ENCODE peak calls at places on chromosomes 4 and X, in six cellular contexts. One of them, this sample, is unnamed.

GRCh38 chr4:66766557-66766956 is 778.7 kb downstream of the CENPC start:
- DNase-seq in GM23338: no peak
- DNase-seq in endodermal cell: peak; percentile 89
- DNase-seq in right atrium auricular region: no peak
- DNase-seq in IMR-90: no peak
- DNase-seq in psoas muscle: no peak
- DNase-seq in this sample: no peak

GRCh38 chr4:56637791-56638190 is 43.3 kb downstream of the HOPX start:
- DNase-seq in right atrium auricular region: no peak
- DNase-seq in endodermal cell: no peak
- DNase-seq in GM23338: no peak
- DNase-seq in IMR-90: no peak
- DNase-seq in psoas muscle: no peak
- DNase-seq in this sample: no peak

GRCh38 chrX:15663439-15663838 is 1.2 kb downstream of the CLTRN start:
- DNase-seq in GM23338: no peak
- DNase-seq in right atrium auricular region: no peak
- DNase-seq in psoas muscle: no peak
- DNase-seq in IMR-90: no peak
- DNase-seq in endodermal cell: no peak
- DNase-seq in this sample: no peak

GRCh38 chr4:108953941-108954340 is 191.1 kb upstream of the ETNPPL start:
- DNase-seq in right atrium auricular region: no peak
- DNase-seq in psoas muscle: no peak
- DNase-seq in IMR-90: no peak
- DNase-seq in endodermal cell: no peak
- DNase-seq in GM23338: no peak
- DNase-seq in this sample: no peak

GRCh38 chr4:53734584-53735363 is 143.5 kb upstream of the LNX1 start:
- DNase-seq in GM23338: no peak
- DNase-seq in endodermal cell: no peak
- DNase-seq in IMR-90: peak; percentile 75
- DNase-seq in right atrium auricular region: no peak
- DNase-seq in psoas muscle: no peak
- DNase-seq in this sample: no peak

GRCh38 chrX:131763674-131764073 is 219.8 kb downstream of the OR13H1 start:
- DNase-seq in IMR-90: peak; percentile 85
- DNase-seq in GM23338: no peak
- DNase-seq in right atrium auricular region: peak; percentile 81
- DNase-seq in endodermal cell: no peak
- DNase-seq in psoas muscle: peak; percentile 58
- DNase-seq in this sample: no peak

GRCh38 chrX:17535229-17535628 is 160.2 kb downstream of the NHS start:
- DNase-seq in GM23338: peak; percentile 74
- DNase-seq in right atrium auricular region: no peak
- DNase-seq in endodermal cell: peak; percentile 87
- DNase-seq in psoas muscle: no peak
- DNase-seq in IMR-90: peak; percentile 20
- DNase-seq in this sample: no peak

GRCh38 chr4:858136-858535 is 32.2 kb upstream of the CPLX1 start:
- DNase-seq in psoas muscle: no peak
- DNase-seq in IMR-90: no peak
- DNase-seq in endodermal cell: no peak
- DNase-seq in right atrium auricular region: no peak
- DNase-seq in GM23338: no peak
- DNase-seq in this sample: no peak

GRCh38 chr4:40934671-40935070 is 184.9 kb downstream of the NSUN7 start:
- DNase-seq in GM23338: peak; percentile 38
- DNase-seq in endodermal cell: peak; percentile 61
- DNase-seq in psoas muscle: no peak
- DNase-seq in right atrium auricular region: no peak
- DNase-seq in IMR-90: no peak
- DNase-seq in this sample: no peak

GRCh38 chr4:15354790-15355418 is 72.9 kb upstream of the C1QTNF7 start:
- DNase-seq in psoas muscle: peak; percentile 16
- DNase-seq in endodermal cell: no peak
- DNase-seq in IMR-90: no peak
- DNase-seq in right atrium auricular region: no peak
- DNase-seq in GM23338: no peak
- DNase-seq in this sample: no peak

GRCh38 chr4:46445689-46446339 is 55.9 kb upstream of the GABRA2 start:
- DNase-seq in IMR-90: peak; percentile 61
- DNase-seq in right atrium auricular region: no peak
- DNase-seq in GM23338: no peak
- DNase-seq in psoas muscle: no peak
- DNase-seq in endodermal cell: no peak
- DNase-seq in this sample: no peak

GRCh38 chrX:116972362-116972761 is 509.6 kb upstream of the CT83 start:
- DNase-seq in psoas muscle: no peak
- DNase-seq in right atrium auricular region: no peak
- DNase-seq in GM23338: no peak
- DNase-seq in IMR-90: no peak
- DNase-seq in endodermal cell: no peak
- DNase-seq in this sample: no peak

GRCh38 chrX:130165703-130166502 is at the start of gene AIFM1:
- DNase-seq in GM23338: peak; percentile 88
- DNase-seq in right atrium auricular region: peak; percentile 91
- DNase-seq in IMR-90: peak; percentile 94
- DNase-seq in psoas muscle: peak; percentile 91
- DNase-seq in endodermal cell: peak; percentile 96
- DNase-seq in this sample: peak; percentile 92

GRCh38 chr4:87042986-87043820 is 108.4 kb downstream of the AFF1 start:
- DNase-seq in right atrium auricular region: no peak
- DNase-seq in psoas muscle: no peak
- DNase-seq in GM23338: peak; percentile 49
- DNase-seq in IMR-90: no peak
- DNase-seq in endodermal cell: no peak
- DNase-seq in this sample: no peak

GRCh38 chr4:87042221-87042620 is 107.4 kb downstream of the AFF1 start:
- DNase-seq in IMR-90: no peak
- DNase-seq in GM23338: no peak
- DNase-seq in psoas muscle: no peak
- DNase-seq in endodermal cell: no peak
- DNase-seq in right atrium auricular region: no peak
- DNase-seq in this sample: no peak

GRCh38 chr4:87037921-87038320 is 103.1 kb downstream of the AFF1 start:
- DNase-seq in GM23338: no peak
- DNase-seq in psoas muscle: no peak
- DNase-seq in IMR-90: no peak
- DNase-seq in endodermal cell: no peak
- DNase-seq in right atrium auricular region: no peak
- DNase-seq in this sample: no peak

GRCh38 chr4:87038837-87039715 is 104.3 kb downstream of the AFF1 start:
- DNase-seq in endodermal cell: peak; percentile 86
- DNase-seq in psoas muscle: peak; percentile 80
- DNase-seq in GM23338: peak; percentile 75
- DNase-seq in right atrium auricular region: peak; percentile 85
- DNase-seq in IMR-90: peak; percentile 91
- DNase-seq in this sample: no peak

DNA sequence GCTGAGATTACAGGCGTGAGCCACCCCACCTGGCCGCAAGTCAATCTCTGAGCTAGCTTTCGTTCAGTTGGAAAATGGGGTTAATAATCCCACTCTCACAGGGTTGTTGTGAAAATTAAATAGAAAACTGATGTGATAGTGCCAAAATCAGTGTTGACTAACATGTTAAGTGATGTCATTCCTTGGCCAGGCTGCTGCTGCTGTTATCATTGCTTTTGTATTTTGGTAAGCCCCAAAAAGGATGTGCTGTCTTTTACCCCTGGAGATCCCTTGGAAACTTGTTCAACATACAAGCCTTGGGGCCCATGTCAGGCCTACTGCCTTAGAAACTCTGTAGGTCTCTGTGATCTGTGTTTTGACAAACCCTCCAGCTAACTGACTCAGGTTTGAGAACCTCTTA is 106.3 kb downstream of the AFF1 start:
- DNase-seq in right atrium auricular region: peak; percentile 82
- DNase-seq in IMR-90: peak; percentile 52
- DNase-seq in GM23338: no peak
- DNase-seq in endodermal cell: no peak
- DNase-seq in psoas muscle: peak; percentile 40
- DNase-seq in this sample: no peak
- H3K4me1 ChIP-seq in right atrium auricular region: no peaks in the 10 kb centered on the region
- H3K4me1 ChIP-seq in IMR-90: peaks cover 19% of the 10 kb centered on the region
- H3K4me1 ChIP-seq in GM23338: peaks cover 70% of the 10 kb centered on the region
- H3K4me1 ChIP-seq in endodermal cell: peaks cover 23% of the 10 kb centered on the region
- H3K4me1 ChIP-seq in psoas muscle: peaks cover 99% of the 10 kb centered on the region
- H3K4me1 ChIP-seq in this sample: peaks cover 18% of the 10 kb centered on the region

GRCh38 chrX:45524296-45524695 is 323.6 kb upstream of the DIPK2B start:
- DNase-seq in right atrium auricular region: no peak
- DNase-seq in psoas muscle: no peak
- DNase-seq in GM23338: no peak
- DNase-seq in IMR-90: peak; percentile 67
- DNase-seq in endodermal cell: no peak
- DNase-seq in this sample: no peak
- TF ChIP-seq CTCF in right atrium auricular region: no peak
- TF ChIP-seq CTCF in psoas muscle: no peak
- TF ChIP-seq CTCF in GM23338: no peak
- TF ChIP-seq CTCF in IMR-90: no peak
- TF ChIP-seq CTCF in endodermal cell: no peak
- TF ChIP-seq CTCF in this sample: no peak

GRCh38 chr4:3026531-3026930 is 47.8 kb downstream of the HTT-AS start:
- DNase-seq in right atrium auricular region: no peak
- DNase-seq in GM23338: no peak
- DNase-seq in psoas muscle: no peak
- DNase-seq in IMR-90: no peak
- DNase-seq in endodermal cell: no peak
- DNase-seq in this sample: no peak

GRCh38 chr4:3030551-3031356 is 43.6 kb downstream of the HTT-AS start:
- DNase-seq in right atrium auricular region: no peak
- DNase-seq in IMR-90: no peak
- DNase-seq in endodermal cell: no peak
- DNase-seq in psoas muscle: no peak
- DNase-seq in GM23338: no peak
- DNase-seq in this sample: no peak

GRCh38 chr4:3025881-3026280 is 48.5 kb downstream of the HTT-AS start:
- DNase-seq in GM23338: no peak
- DNase-seq in IMR-90: no peak
- DNase-seq in right atrium auricular region: no peak
- DNase-seq in psoas muscle: no peak
- DNase-seq in endodermal cell: no peak
- DNase-seq in this sample: no peak

GRCh38 chr4:3031357-3032064 is 42.8 kb downstream of the HTT-AS start:
- DNase-seq in right atrium auricular region: no peak
- DNase-seq in psoas muscle: no peak
- DNase-seq in endodermal cell: no peak
- DNase-seq in IMR-90: no peak
- DNase-seq in GM23338: no peak
- DNase-seq in this sample: no peak

DNA sequence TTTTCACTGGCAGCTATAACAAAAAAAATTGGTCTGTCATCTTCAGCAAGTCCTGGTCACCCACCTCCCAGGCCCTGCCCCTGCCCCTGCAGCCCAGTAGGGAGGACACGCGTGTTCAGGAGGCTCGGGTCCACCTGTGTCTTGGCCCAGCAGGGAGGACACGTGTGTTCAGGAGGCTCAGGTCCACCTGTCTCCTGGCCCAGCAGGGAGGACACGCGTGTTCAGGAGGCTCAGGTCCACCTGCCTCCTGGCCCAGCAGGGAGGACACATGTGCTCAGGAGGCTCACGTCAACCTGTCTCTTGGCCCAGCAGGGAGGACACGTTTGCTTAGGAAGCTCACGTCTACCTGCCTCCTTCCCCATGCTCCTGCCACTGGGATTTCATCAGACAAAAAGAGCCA is 44.9 kb downstream of the HTT-AS start:
- DNase-seq in endodermal cell: no peak
- DNase-seq in GM23338: no peak
- DNase-seq in psoas muscle: no peak
- DNase-seq in right atrium auricular region: no peak
- DNase-seq in IMR-90: no peak
- DNase-seq in this sample: no peak
- H3K4me1 ChIP-seq in endodermal cell: no peaks in the 10 kb centered on the region
- H3K4me1 ChIP-seq in GM23338: no peaks in the 10 kb centered on the region
- H3K4me1 ChIP-seq in psoas muscle: no peaks in the 10 kb centered on the region
- H3K4me1 ChIP-seq in right atrium auricular region: no peaks in the 10 kb centered on the region
- H3K4me1 ChIP-seq in IMR-90: no peaks in the 10 kb centered on the region
- H3K4me1 ChIP-seq in this sample: no peaks in the 10 kb centered on the region

GRCh38 chr4:42767669-42768068 is 110.8 kb upstream of the ATP8A1 start:
- DNase-seq in IMR-90: no peak
- DNase-seq in psoas muscle: no peak
- DNase-seq in endodermal cell: peak; percentile 56
- DNase-seq in right atrium auricular region: no peak
- DNase-seq in GM23338: peak; percentile 24
- DNase-seq in this sample: no peak

GRCh38 chr4:42768125-42768748 is 111.3 kb upstream of the ATP8A1 start:
- DNase-seq in psoas muscle: no peak
- DNase-seq in IMR-90: no peak
- DNase-seq in GM23338: peak; percentile 64
- DNase-seq in endodermal cell: peak; percentile 85
- DNase-seq in right atrium auricular region: no peak
- DNase-seq in this sample: no peak
- TF ChIP-seq CTCF in psoas muscle: no peak
- TF ChIP-seq CTCF in IMR-90: no peak
- TF ChIP-seq CTCF in GM23338: peak; percentile 74
- TF ChIP-seq CTCF in endodermal cell: peak; percentile 79
- TF ChIP-seq CTCF in right atrium auricular region: no peak
- TF ChIP-seq CTCF in this sample: no peak

DNA sequence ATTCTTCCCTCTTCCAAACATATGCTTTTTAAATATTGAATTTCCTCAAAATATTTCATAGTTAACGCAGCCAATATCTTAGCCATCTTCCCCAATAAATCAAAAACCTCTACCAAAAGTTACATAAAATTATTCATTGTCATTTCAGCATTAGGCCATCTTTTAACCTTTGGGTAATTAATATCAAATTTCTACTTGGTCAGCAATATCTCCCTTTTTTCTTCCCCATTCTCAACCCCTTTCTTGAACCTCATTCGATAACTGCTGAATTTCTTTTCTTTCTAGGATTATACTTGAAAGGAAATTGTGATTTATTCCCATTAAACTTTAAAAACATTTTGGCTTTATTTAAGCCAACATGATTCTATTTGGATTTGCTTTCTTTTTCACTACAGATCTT is 65.0 kb downstream of the RAP1GDS1 start:
- DNase-seq in IMR-90: no peak
- DNase-seq in GM23338: no peak
- DNase-seq in right atrium auricular region: no peak
- DNase-seq in endodermal cell: no peak
- DNase-seq in psoas muscle: no peak
- DNase-seq in this sample: no peak
- H3K4me1 ChIP-seq in IMR-90: no peaks in the 10 kb centered on the region
- H3K4me1 ChIP-seq in GM23338: no peaks in the 10 kb centered on the region
- H3K4me1 ChIP-seq in right atrium auricular region: no peaks in the 10 kb centered on the region
- H3K4me1 ChIP-seq in endodermal cell: no peaks in the 10 kb centered on the region
- H3K4me1 ChIP-seq in psoas muscle: no peaks in the 10 kb centered on the region
- H3K4me1 ChIP-seq in this sample: no peaks in the 10 kb centered on the region

This sample was measured in Caco-2.